ENCODE peak calls at places on chromosomes 2 and 18, in nine cellular contexts. S is body of pancreas, O is adrenal gland, A is transverse colon, E is tibial nerve, H is endothelial cell of umbilical vein, I is uterus, V is A549, G is IMR-90. F is an unnamed sample.

GRCh38 chr18:7367336-7367735 is 136.4 kb downstream of the LRRC30 start:
- DNase-seq in S (no peak), O (no peak), A (no peak), E (no peak), H (no peak), I (no peak), V (no peak), G (no peak), F (no peak)

GRCh38 chr18:48621240-48621639 is 82.4 kb downstream of the CTIF start:
- DNase-seq in S (no peak), O (no peak), A (no peak), E (no peak), H (no peak), I (no peak), V (peak; percentile 39), G (peak; percentile 93), F (peak; percentile 76)

GRCh38 chr2:54945401-54946219 is 104.6 kb downstream of the RTN4 start:
- DNase-seq in S (peak; percentile 35), O (peak; percentile 60), A (no peak), E (peak; percentile 47), H (no peak), I (peak; percentile 45), V (no peak), G (peak; percentile 68), F (peak; percentile 48)

GRCh38 chr2:100137318-100137717 is 5.1 kb downstream of the AFF3 start:
- DNase-seq in S (no peak), O (no peak), A (no peak), E (no peak), H (no peak), I (no peak), V (no peak), G (no peak), F (no peak)

GRCh38 chr18:65671621-65672415 is 79.0 kb upstream of the CDH7 start:
- DNase-seq in S (no peak), O (no peak), A (no peak), E (no peak), H (no peak), I (no peak), V (no peak), G (no peak), F (no peak)

GRCh38 chr2:30208453-30208852 is 22.9 kb upstream of the LBH start:
- DNase-seq in S (peak; percentile 67), O (peak; percentile 79), A (peak; percentile 64), E (no peak), H (peak; percentile 69), I (peak; percentile 71), V (peak; percentile 44), G (peak; percentile 82), F (peak; percentile 51)

GRCh38 chr2:98494699-98495098 is 50.0 kb downstream of the INPP4A start:
- DNase-seq in S (no peak), O (no peak), A (no peak), E (no peak), H (no peak), I (no peak), V (no peak), G (no peak), F (no peak)

GRCh38 chr18:10417191-10417590 is 37.2 kb upstream of the APCDD1 start:
- DNase-seq in S (no peak), O (no peak), A (no peak), E (no peak), H (no peak), I (no peak), V (no peak), G (no peak), F (no peak)

GRCh38 chr2:173590278-173590811 is 235.7 kb downstream of the CDCA7 start:
- DNase-seq in S (peak; percentile 39), O (peak; percentile 81), A (no peak), E (no peak), H (peak; percentile 90), I (no peak), V (peak; percentile 38), G (peak; percentile 98), F (peak; percentile 62)

GRCh38 chr2:113974727-113975126 is 84.8 kb downstream of the ACTR3 start:
- DNase-seq in S (no peak), O (no peak), A (no peak), E (no peak), H (no peak), I (no peak), V (no peak), G (no peak), F (no peak)

GRCh38 chr2:163252199-163252598 is 413.6 kb upstream of the KCNH7 start:
- DNase-seq in S (no peak), O (no peak), A (no peak), E (no peak), H (no peak), I (no peak), V (no peak), G (no peak), F (no peak)

GRCh38 chr2:68272246-68272987 is 20.1 kb upstream of the PPP3R1 start:
- DNase-seq in S (no peak), O (no peak), A (no peak), E (no peak), H (no peak), I (no peak), V (no peak), G (no peak), F (no peak)

DNA sequence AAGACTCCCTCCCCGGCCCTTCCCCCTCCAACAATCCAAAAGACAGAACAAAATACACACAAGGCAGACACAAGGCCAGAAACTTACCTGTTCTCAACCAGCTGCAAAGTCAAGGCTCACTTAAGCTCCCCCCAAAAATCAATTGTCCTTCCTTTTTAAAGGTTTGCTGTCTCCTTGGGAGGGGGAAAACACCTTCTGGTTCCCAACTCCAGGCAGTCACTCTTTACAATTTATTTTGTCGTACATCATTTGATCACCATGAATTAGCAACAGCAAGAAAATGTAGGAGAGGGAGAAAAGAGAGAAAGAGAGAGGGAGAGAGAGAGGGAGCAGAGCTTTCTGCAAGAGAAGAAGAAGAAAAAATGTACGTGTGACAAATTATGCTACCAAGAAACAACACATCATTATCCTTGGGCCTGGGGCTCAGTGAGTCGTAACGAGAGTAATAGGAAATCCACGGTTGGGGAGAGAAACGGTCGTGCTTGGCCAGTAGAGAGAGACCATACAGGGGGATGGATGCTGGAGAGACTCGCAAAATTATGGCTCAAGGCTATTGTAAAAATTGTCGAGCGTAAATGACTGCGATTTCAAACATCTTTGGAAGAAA is at the start of gene KLHL14:
- DNase-seq in S (no peak), O (no peak), A (no peak), E (no peak), H (no peak), I (no peak), V (no peak), G (no peak), F (no peak)
- TF ChIP-seq POLR2A in S (no peak), O (no peak), A (no peak), E (no peak), H (no peak), I (no peak), V (no peak), G (no peak), F (no peak)

GRCh38 chr2:28436525-28437051 is 43.9 kb downstream of the FOSL2 start:
- DNase-seq in S (no peak), O (no peak), A (peak; percentile 88), E (no peak), H (no peak), I (no peak), V (no peak), G (no peak), F (no peak)
- TF ChIP-seq POLR2A in S (no peak), O (no peak), A (peak; percentile 63), E (no peak), H (no peak), I (no peak), V (no peak), G (no peak), F (no peak)

GRCh38 chr2:24075915-24076848 is at the start of gene SF3B6:
- DNase-seq in S (peak; percentile 100), O (peak; percentile 99), A (peak; percentile 100), E (peak; percentile 93), H (peak; percentile 98), I (peak; percentile 97), V (peak; percentile 92), G (peak; percentile 99), F (peak; percentile 90)

GRCh38 chr2:24076849-24077534 is 866 bp upstream of the SF3B6 start:
- DNase-seq in S (no peak), O (no peak), A (no peak), E (no peak), H (peak; percentile 30), I (no peak), V (no peak), G (no peak), F (no peak)

GRCh38 chr2:24075259-24075658 is 867 bp downstream of the SF3B6 start:
- DNase-seq in S (no peak), O (no peak), A (no peak), E (no peak), H (no peak), I (no peak), V (no peak), G (no peak), F (no peak)

GRCh38 chr2:24077879-24078278 is 1.8 kb upstream of the SF3B6 start:
- DNase-seq in S (no peak), O (no peak), A (no peak), E (no peak), H (no peak), I (no peak), V (no peak), G (no peak), F (no peak)

DNA sequence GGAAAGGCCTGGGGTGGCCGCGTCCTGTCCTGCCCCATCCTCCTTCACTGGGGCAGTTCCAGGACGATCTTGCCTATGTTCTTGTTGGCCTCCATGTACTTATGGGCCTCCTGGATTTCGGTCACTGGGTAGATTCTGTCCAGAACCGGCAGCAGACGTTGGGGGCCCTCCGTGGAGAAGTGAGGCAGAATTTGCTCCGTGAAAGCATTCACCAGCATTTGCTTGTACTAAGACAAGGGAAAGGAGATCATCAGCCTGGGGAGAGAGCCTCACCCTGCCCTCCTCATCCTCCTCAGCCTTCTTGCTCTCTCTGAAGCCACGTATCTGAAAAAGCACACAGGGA is 1.4 kb upstream of the SF3B6 start:
- DNase-seq in S (no peak), O (no peak), A (no peak), E (no peak), H (no peak), I (no peak), V (no peak), G (no peak), F (no peak)
- TF ChIP-seq POLR2A in S (no peak), O (no peak), A (no peak), E (no peak), H (no peak), I (no peak), V (no peak), G (no peak), F (no peak)

DNA sequence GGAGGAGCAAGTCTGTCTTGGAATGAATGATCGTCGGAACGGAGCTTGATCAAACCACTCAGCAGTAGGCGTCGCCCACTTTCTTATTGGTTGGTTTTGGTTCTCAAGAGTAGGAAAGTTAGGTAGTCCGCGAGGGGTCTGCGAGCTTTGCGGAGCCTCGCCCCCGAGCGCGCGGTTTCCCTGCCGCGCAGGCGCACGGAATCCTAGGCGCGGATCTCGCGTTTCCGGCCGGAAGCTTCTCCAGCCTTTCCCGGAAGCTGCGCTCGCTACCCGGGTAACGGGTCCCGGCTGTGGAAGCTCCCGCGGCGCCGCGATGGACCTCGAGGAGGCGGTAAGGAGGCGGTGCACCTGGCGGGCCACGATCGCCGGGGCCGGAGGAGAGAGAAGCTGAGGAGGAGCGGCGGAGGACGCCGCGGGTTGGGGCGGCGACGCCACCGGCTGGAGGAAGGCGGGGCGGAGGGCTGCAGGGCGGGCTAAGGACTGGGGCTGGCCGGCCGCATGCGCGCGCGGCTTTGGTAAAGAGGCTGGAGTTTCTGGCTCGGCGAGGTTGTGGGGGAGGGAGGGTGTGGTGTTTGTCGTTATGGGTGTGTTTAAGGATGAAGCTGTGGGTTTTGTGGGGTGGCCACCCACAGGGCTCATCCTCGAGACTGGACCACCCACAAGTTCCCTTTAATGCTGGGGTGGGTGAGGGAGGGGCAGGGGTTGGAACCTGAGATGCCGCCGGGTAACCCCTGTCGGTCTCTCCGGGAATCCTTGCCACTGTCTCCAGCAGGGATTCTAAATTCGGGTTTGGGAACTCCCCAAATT is at the start of gene TAF1B:
- DNase-seq in S (peak; percentile 84), O (peak; percentile 83), A (peak; percentile 89), E (peak; percentile 57), H (peak; percentile 96), I (peak; percentile 88), V (peak; percentile 96), G (peak; percentile 88), F (peak; percentile 91)
- TF ChIP-seq POLR2A in S (peak; percentile 82), O (peak; percentile 80), A (peak; percentile 83), E (peak; percentile 69), H (peak; percentile 80), I (peak; percentile 79), V (peak; percentile 76), G (peak; percentile 71), F (peak; percentile 76)